ENCODE peak calls at places on chromosomes 3 and 15, in four cellular contexts. J, A, Y and T are unnamed samples.

GRCh38 chr15:67148196-67148701 is 82.8 kb downstream of the SMAD3 start:
- DNase-seq in J (no peak), A (peak), Y (no peak), T (no peak)

GRCh38 chr15:72271895-72272212 is 500 bp downstream of the PARP6 start:
- DNase-seq in J (no peak), A (peak), Y (no peak), T (peak)

GRCh38 chr15:47383102-47383501 is 334.2 kb upstream of the SEMA6D start:
- DNase-seq in J (no peak), A (no peak), Y (no peak), T (no peak)

GRCh38 chr15:80580107-80580506 is 115.0 kb upstream of the ABHD17C start:
- DNase-seq in J (no peak), A (peak), Y (peak), T (peak)

GRCh38 chr3:142296507-142296906 is 71.1 kb upstream of the GK5 start:
- DNase-seq in J (no peak), A (no peak), Y (no peak), T (no peak)

GRCh38 chr3:116256843-116257485 is 188.3 kb downstream of the LSAMP start:
- DNase-seq in J (no peak), A (peak), Y (no peak), T (no peak)

GRCh38 chr3:23480324-23480704 is 277.2 kb downstream of the UBE2E2 start:
- DNase-seq in J (no peak), A (no peak), Y (no peak), T (no peak)

GRCh38 chr3:48429416-48430358 is at the start of gene PLXNB1:
- DNase-seq in J (peak), A (peak), Y (peak), T (peak)

GRCh38 chr3:45034612-45035252 is 8.6 kb downstream of the CLEC3B start:
- DNase-seq in J (no peak), A (no peak), Y (no peak), T (no peak)

GRCh38 chr15:39000008-39000734 is 435.6 kb upstream of the RASGRP1 start:
- DNase-seq in J (no peak), A (no peak), Y (no peak), T (no peak)

DNA sequence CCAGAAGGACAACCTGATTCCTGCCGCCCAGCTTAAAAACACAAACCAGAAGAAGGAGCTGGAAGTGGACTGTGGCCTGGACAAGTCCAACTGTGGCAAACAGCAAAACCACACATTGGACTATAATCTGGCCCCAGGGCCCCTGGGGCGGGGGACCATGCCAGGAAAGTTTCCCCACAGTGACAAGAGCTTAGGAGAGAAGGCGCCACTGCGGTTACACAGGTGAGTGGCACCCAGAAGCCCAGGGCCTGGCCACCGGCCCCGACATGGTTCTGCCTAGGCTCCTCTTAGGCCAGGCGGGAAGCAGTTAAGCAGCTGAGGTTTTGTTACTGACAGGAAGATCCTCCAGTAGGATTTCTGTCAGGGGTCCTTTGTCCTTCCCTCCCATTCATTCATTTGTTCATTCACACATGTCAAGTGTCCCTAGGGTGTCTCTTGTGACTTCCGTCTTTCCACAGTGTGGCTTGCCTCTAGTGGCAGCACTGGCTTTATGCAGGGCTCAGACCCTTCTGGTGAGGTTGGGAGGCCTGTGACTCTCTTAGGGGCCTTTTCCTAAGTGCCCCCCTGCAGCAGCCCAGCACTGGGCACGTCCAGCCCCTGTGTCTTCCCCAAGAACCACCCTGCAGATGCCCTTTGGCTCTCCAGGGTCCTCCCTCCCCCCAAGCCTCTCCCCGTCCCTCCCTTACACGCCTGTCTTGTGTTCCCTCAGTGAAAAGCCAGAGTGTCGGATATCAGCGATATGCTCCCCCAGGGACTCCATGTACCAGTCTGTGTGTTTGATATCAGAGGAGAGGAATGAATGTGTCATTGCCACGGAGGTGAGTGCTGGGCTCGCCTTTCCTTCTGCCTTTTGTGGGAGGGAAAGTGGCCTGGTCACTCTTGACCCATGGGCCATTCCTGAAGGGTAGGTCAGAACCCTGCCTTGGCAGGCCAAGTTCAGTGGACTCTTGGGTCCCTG is 7.8 kb downstream of the DLL4 start:
- DNase-seq in J (no peak), A (peak), Y (no peak), T (peak)
- H3K4ac ChIP-seq in J (no peak), A (peak), Y (no peak), T (no peak)

DNA sequence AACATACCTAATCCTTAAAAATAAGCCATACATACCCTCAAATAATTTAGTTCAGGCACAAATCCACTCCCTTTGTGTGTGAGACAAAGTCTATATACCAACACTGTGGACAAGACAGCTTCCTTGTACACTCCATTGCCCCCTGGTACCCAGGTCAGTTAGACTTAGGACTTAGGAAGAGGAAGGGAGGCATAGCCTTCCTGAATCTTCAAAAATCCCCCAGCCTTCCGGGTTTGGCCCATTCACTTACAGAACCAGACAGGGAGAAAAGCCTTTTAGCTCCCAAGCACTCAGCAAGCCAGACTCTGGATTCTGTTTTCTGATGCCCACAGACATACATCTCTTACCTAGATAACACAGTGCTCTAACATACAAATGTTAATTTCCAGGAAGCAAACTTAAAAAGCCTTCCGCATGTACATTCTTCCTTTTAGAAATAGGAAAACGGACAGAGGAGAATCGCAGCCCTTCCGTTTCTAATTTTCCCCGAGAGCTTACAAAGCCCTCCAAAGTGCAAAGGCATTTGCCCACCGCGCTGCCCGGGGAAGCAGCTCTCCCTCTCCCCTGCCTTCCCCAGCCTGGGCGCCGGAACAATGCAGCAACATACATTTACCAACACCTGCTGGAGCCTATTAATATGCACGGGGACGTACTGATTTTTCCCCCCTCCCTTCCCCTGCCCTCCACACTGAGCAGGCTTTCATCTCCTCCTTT is 442.1 kb downstream of the MAGI1 start:
- DNase-seq in J (no peak), A (no peak), Y (no peak), T (peak)
- H3K4ac ChIP-seq in J (no peak), A (peak), Y (no peak), T (peak)

GRCh38 chr3:140268610-140269009 is 333.6 kb downstream of the CLSTN2 start:
- DNase-seq in J (no peak), A (no peak), Y (no peak), T (no peak)
- H3K4ac ChIP-seq in J (no peak), A (no peak), Y (no peak), T (no peak)

GRCh38 chr15:62853114-62853832 is 189.3 kb upstream of the TPM1 start:
- DNase-seq in J (no peak), A (no peak), Y (no peak), T (no peak)

GRCh38 chr15:62856466-62857246 is 185.9 kb upstream of the TPM1 start:
- DNase-seq in J (no peak), A (no peak), Y (no peak), T (no peak)

GRCh38 chr15:62855085-62855476 is 187.5 kb upstream of the TPM1 start:
- DNase-seq in J (no peak), A (no peak), Y (no peak), T (no peak)

GRCh38 chr15:62854420-62855084 is 188.0 kb upstream of the TPM1 start:
- DNase-seq in J (no peak), A (no peak), Y (no peak), T (no peak)

GRCh38 chr15:62853833-62854210 is 188.7 kb upstream of the TPM1 start:
- DNase-seq in J (no peak), A (no peak), Y (no peak), T (peak)
- H3K4ac ChIP-seq in J (no peak), A (peak), Y (no peak), T (no peak)

GRCh38 chr3:185702564-185703225 is 116.6 kb downstream of the SENP2 start:
- DNase-seq in J (no peak), A (no peak), Y (no peak), T (peak)
- H3K4ac ChIP-seq in J (no peak), A (peak), Y (no peak), T (no peak)

GRCh38 chr3:111857474-111857873 is 1.6 kb upstream of the PHLDB2 start:
- DNase-seq in J (no peak), A (no peak), Y (no peak), T (no peak)

GRCh38 chr3:111861396-111861795 is 2.3 kb downstream of the PHLDB2 start:
- DNase-seq in J (no peak), A (no peak), Y (no peak), T (no peak)

GRCh38 chr3:111858641-111859040 is 424 bp upstream of the PHLDB2 start:
- DNase-seq in J (no peak), A (no peak), Y (no peak), T (peak)

GRCh38 chr3:111859974-111860859 is 1.2 kb downstream of the PHLDB2 start:
- DNase-seq in J (peak), A (peak), Y (peak), T (peak)

DNA sequence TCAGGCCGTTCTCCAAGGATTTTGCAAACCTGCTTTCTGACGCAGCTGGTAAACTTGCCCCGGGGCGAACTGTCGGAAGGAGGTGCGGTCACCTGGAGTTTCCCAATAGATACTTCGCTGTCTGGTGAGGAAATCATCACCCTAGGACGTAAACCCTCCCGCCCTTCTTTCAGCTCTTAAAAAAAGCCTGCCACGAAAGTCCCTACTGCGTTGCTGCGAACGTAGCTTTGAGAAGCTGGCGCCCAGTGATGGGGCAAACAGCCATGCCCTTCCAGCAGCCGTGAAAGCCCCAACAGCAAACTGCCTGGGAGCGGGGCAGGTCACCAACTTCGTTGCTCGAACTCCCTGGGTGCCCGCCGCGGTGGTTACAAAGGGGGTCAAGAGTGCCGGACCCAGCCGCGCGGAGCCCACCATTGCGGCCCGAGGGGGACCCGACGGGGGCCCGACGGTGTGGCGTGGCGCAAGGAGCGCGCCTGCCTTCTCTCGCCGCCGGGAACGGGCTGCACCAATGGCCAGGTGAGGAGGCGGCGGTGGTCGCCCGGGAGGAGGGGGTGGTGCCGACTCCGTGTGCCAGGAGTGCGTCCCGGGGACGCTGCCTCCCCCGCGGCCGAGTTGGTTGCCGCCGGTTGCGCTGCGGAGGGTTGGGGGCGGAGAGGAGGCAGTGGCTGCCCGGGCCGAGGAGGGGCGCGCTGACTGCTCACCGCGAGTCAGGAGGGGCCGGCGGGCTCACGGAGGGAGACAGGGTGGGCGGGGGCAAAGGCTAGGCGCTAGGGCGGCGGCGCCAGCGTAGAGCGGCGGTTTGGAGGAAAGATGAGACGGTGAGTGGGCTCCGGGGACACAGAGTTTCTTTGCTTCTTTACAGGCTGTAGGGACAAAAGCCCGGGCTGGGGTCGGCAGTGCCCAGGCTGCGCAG is at the start of gene PHLDB2:
- DNase-seq in J (peak), A (peak), Y (peak), T (peak)
- H3K4ac ChIP-seq in J (no peak), A (peak), Y (no peak), T (peak)